ENCODE peak calls at places on chromosomes 7 and 10, in nine cellular contexts. H is heart right ventricle; M is A673; O is CD8-positive, alpha-beta T cell; T is breast epithelium; Y is tibial artery; K is naive thymus-derived CD4-positive, alpha-beta T cell; Q is esophagus muscularis mucosa; R is mesenchymal stem cell. E is an unnamed sample.
A peak's percentile ranks its signal among the peaks of the same experiment; 100 is the strongest.

GRCh38 chr7:26237035-26237807 is 35.7 kb downstream of the CBX3 start:
- DNase-seq in H (no peak), M (peak; percentile 32), O (no peak), T (no peak), Y (no peak), K (no peak), Q (no peak), R (no peak), E (no peak)

GRCh38 chr7:100720320-100720644 is at the start of gene EPO:
- DNase-seq in H (no peak), M (no peak), O (no peak), T (no peak), Y (no peak), K (no peak), Q (no peak), R (no peak), E (no peak)

GRCh38 chr7:47304727-47305719 is 276.9 kb downstream of the TNS3 start:
- DNase-seq in H (peak; percentile 38), M (no peak), O (no peak), T (no peak), Y (no peak), K (no peak), Q (no peak), R (peak; percentile 16), E (no peak)

GRCh38 chr7:127253289-127254162 is 785 bp upstream of the GRM8 start:
- DNase-seq in H (peak; percentile 50), M (peak; percentile 74), O (no peak), T (peak; percentile 58), Y (peak; percentile 55), K (peak; percentile 64), Q (no peak), R (peak; percentile 63), E (no peak)

GRCh38 chr10:103659674-103660363 is 166.3 kb downstream of the NEURL1 start:
- DNase-seq in H (peak; percentile 81), M (peak; percentile 74), O (no peak), T (no peak), Y (peak; percentile 82), K (peak; percentile 63), Q (no peak), R (peak; percentile 89), E (peak; percentile 25)

GRCh38 chr10:11776080-11776479 is 33.9 kb downstream of the ECHDC3 start:
- DNase-seq in H (no peak), M (no peak), O (no peak), T (no peak), Y (no peak), K (no peak), Q (no peak), R (no peak), E (no peak)

GRCh38 chr7:151085329-151085690 is 965 bp upstream of the AGAP3 start:
- DNase-seq in H (no peak), M (no peak), O (no peak), T (no peak), Y (peak; percentile 16), K (no peak), Q (no peak), R (no peak), E (no peak)

GRCh38 chr7:151410405-151411390 is 860 bp upstream of the WDR86 start:
- DNase-seq in H (no peak), M (peak; percentile 25), O (no peak), T (no peak), Y (no peak), K (no peak), Q (no peak), R (no peak), E (no peak)

GRCh38 chr10:71396084-71396713 is 521 bp upstream of the CDH23 start:
- DNase-seq in H (peak; percentile 64), M (peak; percentile 86), O (no peak), T (peak; percentile 55), Y (peak; percentile 50), K (peak; percentile 27), Q (no peak), R (peak; percentile 6), E (no peak)

GRCh38 chr10:78457804-78458483 is 424.3 kb downstream of the RPS24 start:
- DNase-seq in H (no peak), M (no peak), O (no peak), T (no peak), Y (no peak), K (no peak), Q (no peak), R (peak; percentile 68), E (no peak)

GRCh38 chr7:91240546-91240945 is 23.7 kb upstream of the FZD1 start:
- DNase-seq in H (no peak), M (peak; percentile 80), O (no peak), T (no peak), Y (no peak), K (no peak), Q (no peak), R (peak; percentile 63), E (no peak)

GRCh38 chr10:112634096-112634830 is 187.2 kb downstream of the VTI1A start:
- DNase-seq in H (no peak), M (peak; percentile 19), O (no peak), T (no peak), Y (no peak), K (no peak), Q (no peak), R (peak; percentile 62), E (no peak)

GRCh38 chr10:15084502-15084922 is 4.1 kb downstream of the ACBD7 start:
- DNase-seq in H (peak; percentile 55), M (peak; percentile 94), O (no peak), T (no peak), Y (peak; percentile 44), K (no peak), Q (no peak), R (peak; percentile 71), E (no peak)

GRCh38 chr10:35191523-35191922 is 64.9 kb downstream of the CREM start:
- DNase-seq in H (peak; percentile 69), M (no peak), O (no peak), T (no peak), Y (peak; percentile 48), K (no peak), Q (no peak), R (peak; percentile 31), E (no peak)

GRCh38 chr7:1225462-1226154 is 7.1 kb upstream of the UNCX start:
- DNase-seq in H (no peak), M (no peak), O (no peak), T (no peak), Y (no peak), K (peak; percentile 54), Q (no peak), R (no peak), E (no peak)

DNA sequence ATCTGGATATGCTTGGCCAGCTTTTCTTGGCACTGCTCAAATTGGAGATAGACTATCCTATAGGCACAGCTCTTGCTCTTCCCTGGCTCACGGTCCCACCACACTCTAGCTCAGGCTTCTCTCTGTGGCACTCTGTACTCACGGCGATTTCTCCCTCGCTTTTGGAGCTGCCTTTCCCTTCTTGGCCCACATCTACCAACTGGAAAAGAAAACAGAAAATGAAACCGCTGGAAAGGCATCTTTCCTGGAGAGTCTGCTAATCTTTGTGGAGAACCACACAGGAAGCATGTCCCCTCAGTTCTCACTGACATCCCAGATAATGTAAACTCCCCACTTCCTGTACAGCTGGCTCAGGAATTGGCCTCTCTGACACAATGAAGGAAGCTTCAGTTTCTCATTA is 210.0 kb downstream of the JCAD start:
- DNase-seq in H (peak; percentile 55), M (peak; percentile 69), O (no peak), T (no peak), Y (no peak), K (no peak), Q (no peak), R (peak; percentile 98), E (no peak)
- H3K4me3 ChIP-seq in H (no peak overlapping the region), M (peak overlapping the region; percentile 17), O (no peak overlapping the region), T (peak overlapping the region; percentile 27), Y (peak overlapping the region; percentile 28), K (no peak overlapping the region), Q (peak overlapping the region; percentile 23), R (no peak overlapping the region), E (no peak overlapping the region)

DNA sequence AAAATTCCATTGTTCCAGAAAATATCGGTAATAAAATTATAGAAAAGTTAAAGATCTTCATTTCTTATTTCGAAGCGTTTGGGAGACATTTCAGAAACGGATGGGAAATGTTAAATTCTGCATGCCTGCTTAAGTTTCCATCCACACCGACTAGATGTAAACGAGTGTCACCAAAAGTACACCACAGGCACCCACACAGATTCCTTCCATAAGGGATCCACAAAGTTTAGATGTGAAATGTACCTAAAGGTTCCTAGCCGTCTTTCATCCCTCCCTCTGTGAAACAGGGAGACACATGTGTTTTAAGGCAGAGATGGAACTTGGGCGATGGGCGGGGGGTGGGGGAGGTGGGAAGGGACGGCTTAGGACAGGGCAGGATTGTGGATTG is 621 bp upstream of the CAV1 start:
- DNase-seq in H (no peak), M (no peak), O (no peak), T (no peak), Y (no peak), K (no peak), Q (no peak), R (no peak), E (no peak)
- H3K4me1 ChIP-seq in H (peaks cover 61% of the 10 kb centered on the region), M (peaks cover 48% of the 10 kb centered on the region), O (peaks cover 21% of the 10 kb centered on the region), T (no peaks in the 10 kb centered on the region), Y (peaks cover 5% of the 10 kb centered on the region), K (peaks cover 9% of the 10 kb centered on the region), Q (peaks cover 42% of the 10 kb centered on the region), R (peaks cover 8% of the 10 kb centered on the region), E (peaks cover 18% of the 10 kb centered on the region)

GRCh38 chr10:62709200-62709599 is 95.3 kb upstream of the ADO start:
- DNase-seq in H (no peak), M (no peak), O (no peak), T (no peak), Y (no peak), K (no peak), Q (no peak), R (no peak), E (no peak)
- H3K4me3 ChIP-seq in H (no peak overlapping the region), M (no peak overlapping the region), O (no peak overlapping the region), T (no peak overlapping the region), Y (no peak overlapping the region), K (no peak overlapping the region), Q (no peak overlapping the region), R (no peak overlapping the region), E (no peak overlapping the region)

GRCh38 chr7:122397381-122397780 is 92.8 kb upstream of the FEZF1 start:
- DNase-seq in H (no peak), M (no peak), O (no peak), T (no peak), Y (no peak), K (no peak), Q (no peak), R (no peak), E (no peak)

GRCh38 chr7:122407195-122407594 is 102.6 kb upstream of the FEZF1 start:
- DNase-seq in H (no peak), M (no peak), O (no peak), T (no peak), Y (no peak), K (no peak), Q (no peak), R (no peak), E (no peak)

GRCh38 chr7:122402235-122402634 is 97.7 kb upstream of the FEZF1 start:
- DNase-seq in H (no peak), M (peak; percentile 66), O (no peak), T (no peak), Y (no peak), K (no peak), Q (no peak), R (no peak), E (no peak)

DNA sequence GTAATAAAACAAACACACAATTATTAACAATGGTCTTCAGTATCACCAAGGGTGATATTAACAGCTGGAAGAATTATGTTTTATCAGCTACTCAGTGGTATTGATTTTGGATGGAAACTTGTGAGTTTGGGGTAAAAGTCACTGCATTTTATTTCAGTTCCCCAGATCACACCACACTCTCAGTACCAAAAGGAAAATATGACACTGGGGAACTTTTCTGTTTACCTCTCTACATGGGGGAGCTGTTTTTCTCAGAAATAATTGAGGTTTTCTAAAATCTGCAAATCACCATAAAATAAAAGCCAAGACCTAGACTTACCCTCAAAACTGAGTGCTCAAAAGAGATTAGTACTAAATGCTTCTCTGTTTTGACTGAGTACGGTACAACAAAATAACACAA is 98.6 kb upstream of the FEZF1 start:
- DNase-seq in H (no peak), M (no peak), O (no peak), T (no peak), Y (no peak), K (no peak), Q (no peak), R (no peak), E (no peak)
- H3K4me1 ChIP-seq in H (no peaks in the 10 kb centered on the region), M (peaks cover 8% of the 10 kb centered on the region), O (no peaks in the 10 kb centered on the region), T (no peaks in the 10 kb centered on the region), Y (no peaks in the 10 kb centered on the region), K (no peaks in the 10 kb centered on the region), Q (no peaks in the 10 kb centered on the region), R (no peaks in the 10 kb centered on the region), E (no peaks in the 10 kb centered on the region)